ENCODE peak calls at places on chromosomes 7 and 10, in five cellular contexts. J is GM23338; K is mesendoderm; S is CD4-positive, CD25-positive, alpha-beta regulatory T cell; W is GM23248. R is an unnamed sample.

GRCh38 chr7:158585721-158586498 is 1.7 kb downstream of the PTPRN2 start:
- DNase-seq in J (peak; percentile 48), K (no peak), S (no peak), W (no peak), R (no peak)

GRCh38 chr7:127934711-127935110 is 96.5 kb downstream of the LRRC4 start:
- DNase-seq in J (no peak), K (no peak), S (no peak), W (no peak), R (no peak)

GRCh38 chr7:42645906-42646305 is 266.0 kb downstream of the C7orf25 start:
- DNase-seq in J (no peak), K (no peak), S (no peak), W (peak; percentile 10), R (no peak)

GRCh38 chr10:73209705-73210104 is 37.4 kb downstream of the DNAJC9 start:
- DNase-seq in J (no peak), K (no peak), S (no peak), W (peak; percentile 66), R (no peak)

GRCh38 chr7:98985945-98986344 is 107.6 kb downstream of the TRRAP start:
- DNase-seq in J (no peak), K (no peak), S (no peak), W (no peak), R (no peak)

GRCh38 chr7:108080094-108080656 is 50.0 kb downstream of the LAMB4 start:
- DNase-seq in J (no peak), K (no peak), S (no peak), W (peak; percentile 13), R (no peak)

GRCh38 chr7:157554393-157555238 is 217.8 kb downstream of the DNAJB6 start:
- DNase-seq in J (no peak), K (no peak), S (no peak), W (no peak), R (no peak)

GRCh38 chr10:12902135-12902572 is 99.4 kb downstream of the CCDC3 start:
- DNase-seq in J (peak; percentile 88), K (peak; percentile 68), S (peak; percentile 38), W (peak; percentile 64), R (peak; percentile 25)

GRCh38 chr10:36538945-36539586 is 586.3 kb upstream of the ANKRD30A start:
- DNase-seq in J (no peak), K (peak; percentile 6), S (no peak), W (peak; percentile 45), R (no peak)

GRCh38 chr10:117254338-117254737 is 13.4 kb downstream of the SLC18A2 start:
- DNase-seq in J (no peak), K (no peak), S (no peak), W (no peak), R (no peak)

GRCh38 chr10:44394696-44395383 is 9.9 kb upstream of the CXCL12 start:
- DNase-seq in J (no peak), K (no peak), S (no peak), W (no peak), R (no peak)

GRCh38 chr10:93760490-93760889 is 2.8 kb downstream of the LGI1 start:
- DNase-seq in J (peak; percentile 34), K (no peak), S (no peak), W (no peak), R (no peak)

GRCh38 chr10:93757136-93757535 is 600 bp upstream of the LGI1 start:
- DNase-seq in J (peak; percentile 32), K (peak; percentile 49), S (no peak), W (peak; percentile 20), R (no peak)

GRCh38 chr10:93757766-93758509 is at the start of gene LGI1:
- DNase-seq in J (peak; percentile 29), K (peak; percentile 50), S (no peak), W (peak; percentile 33), R (no peak)

GRCh38 chr10:93758911-93759410 is 1.2 kb downstream of the LGI1 start:
- DNase-seq in J (no peak), K (no peak), S (no peak), W (peak; percentile 7), R (no peak)

GRCh38 chr10:93758510-93758885 is 762 bp downstream of the LGI1 start:
- DNase-seq in J (no peak), K (no peak), S (no peak), W (no peak), R (no peak)
- H3K27ac ChIP-seq in J (no peak overlapping the region), K (no peak overlapping the region), S (no peak overlapping the region), W (no peak overlapping the region), R (no peak overlapping the region)

DNA sequence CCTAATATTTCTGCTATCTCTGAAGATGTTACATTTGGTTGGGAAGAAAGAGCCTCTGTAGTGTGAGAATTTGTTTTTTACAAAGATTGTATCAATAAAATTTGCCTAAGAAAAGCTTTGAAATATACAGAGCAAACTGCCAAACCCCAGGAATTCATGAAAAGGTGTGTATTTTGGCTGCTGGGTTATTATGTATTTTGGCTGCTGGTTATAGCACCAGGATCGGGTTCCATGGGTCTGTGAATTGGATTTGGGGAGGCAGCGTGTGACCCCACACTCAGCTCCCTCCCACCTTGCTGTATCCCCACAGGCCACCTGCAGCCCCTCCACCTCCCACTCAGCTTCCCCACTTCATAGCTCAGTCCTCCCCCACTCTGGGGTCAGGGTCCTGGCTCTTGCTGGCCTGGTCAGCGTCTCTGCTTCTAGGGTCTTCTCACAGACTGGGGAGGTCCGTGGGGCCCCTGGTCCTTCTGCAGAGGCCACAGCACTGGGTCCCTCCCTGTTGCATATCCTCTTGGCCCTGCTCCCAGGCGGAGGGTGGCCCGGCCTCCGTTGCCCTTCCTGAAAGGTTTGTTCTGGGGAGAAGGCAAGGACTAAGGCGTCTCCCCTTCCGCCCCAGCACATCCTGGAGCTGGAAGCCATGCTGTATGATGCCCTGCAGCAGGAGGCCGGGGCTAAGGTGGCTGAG is 24.0 kb upstream of the DPYSL4 start:
- DNase-seq in J (no peak), K (no peak), S (no peak), W (no peak), R (no peak)
- H3K4me3 ChIP-seq in J (peak overlapping the region; percentile 49), K (no peak overlapping the region), S (no peak overlapping the region), W (no peak overlapping the region), R (no peak overlapping the region)

GRCh38 chr7:134646425-134647305 is at the start of gene BPGM:
- DNase-seq in J (peak; percentile 100), K (peak; percentile 100), S (peak; percentile 99), W (peak; percentile 99), R (peak; percentile 81)
- H3K27ac ChIP-seq in J (no peak within 1 kb of the TSS), K (no peak within 1 kb of the TSS), S (peak within 1 kb of the TSS; percentile 90), W (peak within 1 kb of the TSS; percentile 83), R (peak within 1 kb of the TSS; percentile 85)

GRCh38 chr7:73606801-73607691 is 17.3 kb downstream of the MLXIPL start:
- DNase-seq in J (peak; percentile 96), K (peak; percentile 67), S (peak; percentile 66), W (peak; percentile 53), R (peak; percentile 62)
- H3K4me3 ChIP-seq in J (peak overlapping the region; percentile 58), K (no peak overlapping the region), S (no peak overlapping the region), W (no peak overlapping the region), R (no peak overlapping the region)

R was measured in naive thymus-derived CD4-positive, alpha-beta T cell.